ENCODE peak calls at places on chromosome 21, in ten cellular contexts. S is GM12878, Q is HL-60, G is SK-N-SH, H is spleen, C is transverse colon, W is suprapubic skin, D is HepG2, Z is prostate gland, I is breast epithelium. R is an unnamed sample.

GRCh38 chr21:42632771-42633690 is 20.4 kb upstream of the PDE9A start:
- DNase-seq in Q (no peak), H (peak), D (no peak), G (no peak), Z (no peak), C (peak), I (peak), W (peak), S (no peak), R (peak)

GRCh38 chr21:14995695-14996490 is 68.9 kb downstream of the NRIP1 start:
- DNase-seq in W (no peak), Q (no peak), H (no peak), S (no peak), Z (no peak), D (no peak), I (no peak), C (no peak), G (no peak), R (no peak)

GRCh38 chr21:36908260-36908908 is 58.1 kb downstream of the HLCS start:
- DNase-seq in G (no peak), Q (no peak), W (no peak), Z (no peak), I (no peak), C (no peak), S (no peak), D (no peak), H (no peak), R (no peak)

GRCh38 chr21:28444131-28444530 is 548.5 kb downstream of the LTN1 start:
- DNase-seq in G (no peak), S (no peak), I (no peak), H (no peak), C (no peak), Z (no peak), D (no peak), W (no peak), Q (no peak), R (no peak)

GRCh38 chr21:36927718-36928117 is 38.8 kb downstream of the HLCS start:
- DNase-seq in H (peak), C (peak), S (peak), I (peak), Z (peak), Q (peak), G (peak), D (peak), W (peak), R (peak)

GRCh38 chr21:21175798-21176334 is 177.7 kb downstream of the NCAM2 start:
- DNase-seq in Q (no peak), H (no peak), Z (no peak), S (no peak), C (no peak), D (no peak), W (no peak), I (no peak), G (no peak), R (no peak)

GRCh38 chr21:26125433-26126167 is 45.0 kb downstream of the APP start:
- DNase-seq in S (no peak), G (peak), W (no peak), I (no peak), D (no peak), Q (no peak), Z (no peak), C (no peak), H (no peak), R (no peak)

GRCh38 chr21:42731264-42732032 is 78.0 kb downstream of the PDE9A start:
- DNase-seq in I (no peak), Q (no peak), G (no peak), S (no peak), W (peak), C (peak), H (no peak), D (no peak), Z (peak), R (peak)

GRCh38 chr21:25537174-25537573 is 70.1 kb downstream of the MRPL39 start:
- DNase-seq in C (no peak), H (no peak), G (no peak), D (no peak), S (no peak), W (no peak), I (no peak), Z (no peak), Q (no peak), R (no peak)

GRCh38 chr21:36507397-36508018 is 27.6 kb upstream of the CLDN14 start:
- DNase-seq in W (no peak), S (no peak), Z (peak), C (no peak), I (no peak), G (no peak), Q (no peak), D (no peak), H (no peak), R (no peak)

GRCh38 chr21:15592271-15592860 is 137.4 kb upstream of the USP25 start:
- DNase-seq in G (peak), S (no peak), I (no peak), D (peak), W (no peak), H (no peak), C (no peak), Z (peak), Q (peak), R (no peak)

GRCh38 chr21:36125513-36126121 is 9.3 kb upstream of the CBR3 start:
- DNase-seq in H (no peak), I (no peak), Z (peak), D (peak), C (peak), S (no peak), G (peak), W (no peak), Q (peak), R (no peak)

GRCh38 chr21:46515109-46515508 is 56.4 kb downstream of the DIP2A start:
- DNase-seq in I (no peak), Q (peak), C (peak), H (no peak), S (no peak), Z (peak), G (no peak), D (no peak), W (no peak), R (peak)

GRCh38 chr21:46213620-46214286 is 14.8 kb downstream of the LSS start:
- DNase-seq in C (no peak), Z (no peak), W (peak), G (peak), Q (no peak), D (no peak), S (no peak), I (peak), H (peak), R (peak)

GRCh38 chr21:45327458-45328197 is 39.9 kb upstream of the POFUT2 start:
- DNase-seq in C (no peak), H (peak), D (no peak), S (no peak), I (no peak), Q (no peak), W (no peak), G (no peak), Z (no peak), R (peak)

GRCh38 chr21:32214654-32215305 is 64.1 kb downstream of the MIS18A start:
- DNase-seq in S (no peak), C (no peak), W (no peak), I (no peak), Z (no peak), D (no peak), Q (no peak), H (no peak), G (no peak), R (no peak)

GRCh38 chr21:37224861-37225260 is 42.3 kb downstream of the VPS26C start:
- DNase-seq in W (no peak), I (no peak), S (no peak), C (no peak), G (no peak), Z (no peak), Q (no peak), H (no peak), D (no peak), R (no peak)

GRCh38 chr21:45496968-45497845 is 45.0 kb downstream of the SLC19A1 start:
- DNase-seq in Z (no peak), I (no peak), Q (no peak), D (no peak), C (no peak), G (no peak), H (peak), W (peak), S (no peak), R (peak)

GRCh38 chr21:45845063-45845789 is 136.3 kb upstream of the COL6A1 start:
- DNase-seq in Z (no peak), W (peak), S (no peak), G (no peak), Q (no peak), C (no peak), D (no peak), I (no peak), H (no peak), R (peak)

GRCh38 chr21:28639742-28640141 is 352.9 kb downstream of the LTN1 start:
- DNase-seq in Q (no peak), H (no peak), S (no peak), D (no peak), G (no peak), C (no peak), Z (no peak), I (no peak), W (no peak), R (no peak)

GRCh38 chr21:45935628-45936027 is 45.9 kb upstream of the COL6A1 start:
- DNase-seq in Q (peak), G (no peak), Z (no peak), W (no peak), C (no peak), I (no peak), D (no peak), H (peak), S (no peak), R (no peak)

GRCh38 chr21:31282095-31282709 is 61.9 kb downstream of the TIAM1 start:
- DNase-seq in H (no peak), G (no peak), Z (no peak), I (no peak), C (peak), D (no peak), S (no peak), Q (no peak), W (no peak), R (no peak)

GRCh38 chr21:46160563-46161179 is 5.3 kb upstream of the FTCD start:
- DNase-seq in S (no peak), I (peak), W (peak), D (no peak), C (peak), H (no peak), Q (no peak), G (peak), Z (no peak), R (peak)

GRCh38 chr21:46392921-46393320 is 65.8 kb upstream of the DIP2A start:
- DNase-seq in C (peak), Q (no peak), H (no peak), D (no peak), I (no peak), Z (no peak), G (no peak), W (no peak), S (no peak), R (peak)

GRCh38 chr21:31473685-31474345 is 129.8 kb upstream of the TIAM1 start:
- DNase-seq in C (no peak), W (no peak), S (no peak), Z (no peak), G (no peak), Q (no peak), H (no peak), D (no peak), I (no peak), R (peak)

GRCh38 chr21:31198575-31198974 is 145.5 kb downstream of the TIAM1 start:
- DNase-seq in W (no peak), I (no peak), Z (peak), G (peak), S (no peak), H (no peak), C (no peak), Q (no peak), D (peak), R (no peak)

GRCh38 chr21:14630556-14631069 is 84.5 kb upstream of the SAMSN1 start:
- DNase-seq in C (no peak), G (no peak), S (no peak), I (no peak), D (no peak), H (no peak), Q (no peak), W (no peak), Z (no peak), R (no peak)

GRCh38 chr21:19507682-19508260 is 1104.2 kb upstream of the TMPRSS15 start:
- DNase-seq in S (no peak), D (no peak), I (no peak), Q (no peak), W (no peak), H (no peak), C (no peak), G (peak), Z (no peak), R (no peak)

GRCh38 chr21:43006874-43007208 is 32.5 kb downstream of the PKNOX1 start:
- DNase-seq in Z (no peak), G (no peak), W (no peak), I (no peak), S (no peak), C (no peak), H (no peak), Q (no peak), D (no peak), R (no peak)

GRCh38 chr21:37259426-37259825 is 7.7 kb downstream of the VPS26C start:
- DNase-seq in G (no peak), Q (no peak), I (no peak), Z (no peak), D (no peak), W (no peak), S (no peak), C (no peak), H (no peak), R (no peak)

GRCh38 chr21:21156397-21156796 is 158.2 kb downstream of the NCAM2 start:
- DNase-seq in W (no peak), C (no peak), H (no peak), S (no peak), G (no peak), Q (no peak), Z (no peak), I (no peak), D (no peak), R (no peak)

GRCh38 chr21:34992180-34992579 is 56.9 kb downstream of the RUNX1 start:
- DNase-seq in Z (no peak), C (no peak), H (no peak), D (no peak), G (no peak), W (no peak), Q (no peak), I (no peak), S (no peak), R (no peak)
- H3K27ac ChIP-seq in Z (no peak), C (no peak), H (no peak), D (no peak), G (no peak), W (peak), Q (no peak), I (no peak), S (no peak), R (no peak)

GRCh38 chr21:44300262-44300959 is 558 bp downstream of the PFKL start:
- DNase-seq in G (peak), W (peak), C (peak), H (peak), S (no peak), Q (peak), D (peak), Z (peak), I (peak), R (peak)
- TF ChIP-seq POLR2AphosphoS5 in G (no peak), W (no peak), C (peak), H (peak), S (no peak), Q (no peak), D (peak), Z (no peak), I (no peak), R (peak)

DNA sequence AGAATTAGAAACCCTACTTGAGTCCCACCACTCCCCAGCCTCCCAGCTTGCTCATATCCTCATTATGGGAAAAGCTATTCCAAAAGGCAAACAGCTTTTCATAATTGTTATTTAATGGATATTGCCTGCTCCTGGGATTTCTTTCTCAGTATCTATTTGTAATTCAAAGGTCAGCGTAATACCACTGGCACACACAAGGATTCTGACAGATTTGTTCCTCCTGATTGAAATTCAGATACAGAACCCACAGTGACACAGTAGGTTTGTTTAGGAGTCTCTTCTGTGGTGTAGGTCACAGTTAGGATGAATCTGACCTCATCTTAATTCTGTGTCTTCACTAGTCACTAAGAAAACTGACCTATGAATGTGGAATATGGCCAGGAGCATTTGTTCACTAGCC is 121.3 kb downstream of the GRIK1 start:
- DNase-seq in Q (no peak), W (no peak), G (no peak), H (no peak), I (no peak), S (no peak), C (no peak), D (no peak), Z (no peak), R (no peak)
- H3K27ac ChIP-seq in Q (no peak), W (no peak), G (no peak), H (no peak), I (no peak), S (no peak), C (no peak), D (no peak), Z (no peak), R (no peak)

DNA sequence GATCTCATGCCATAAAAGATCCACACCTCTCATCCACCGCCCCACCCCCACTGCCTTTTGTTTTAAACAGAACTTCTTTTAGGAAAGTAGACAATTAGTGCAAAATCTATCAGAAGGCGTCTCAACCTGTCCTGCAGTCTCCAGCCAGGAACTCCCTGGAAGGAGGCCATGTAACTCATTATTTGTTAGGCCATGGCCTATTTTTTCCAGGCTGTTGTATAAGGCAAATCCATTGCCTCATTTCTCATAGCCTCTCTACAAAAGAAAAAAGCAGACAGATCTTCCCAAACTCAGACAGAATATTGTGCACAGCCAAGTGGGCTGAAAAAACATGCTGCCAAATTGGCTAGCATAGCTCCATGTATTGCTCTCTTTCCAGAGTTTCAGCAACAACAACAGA is 770.7 kb upstream of the CXADR start:
- DNase-seq in G (no peak), S (no peak), W (no peak), C (no peak), I (no peak), Q (no peak), D (no peak), Z (peak), H (no peak), R (peak)
- TF ChIP-seq POLR2AphosphoS5 in G (no peak), S (no peak), W (no peak), C (no peak), I (no peak), Q (no peak), D (no peak), Z (peak), H (no peak), R (peak)

GRCh38 chr21:41613421-41613998 is 105.6 kb upstream of the TMPRSS2 start:
- DNase-seq in Q (no peak), H (no peak), D (no peak), W (no peak), C (no peak), G (no peak), Z (no peak), I (no peak), S (no peak), R (no peak)
- H3K27ac ChIP-seq in Q (no peak), H (no peak), D (no peak), W (peak), C (peak), G (peak), Z (peak), I (peak), S (no peak), R (peak)

GRCh38 chr21:39348355-39349210 is at the start of gene HMGN1:
- DNase-seq in Q (peak), I (peak), Z (peak), H (peak), D (peak), C (peak), G (peak), S (peak), W (peak), R (peak)
- TF ChIP-seq POLR2AphosphoS5 in Q (peak), I (peak), Z (no peak), H (peak), D (no peak), C (peak), G (peak), S (peak), W (peak), R (peak)

GRCh38 chr21:27132270-27132669 is 165.4 kb upstream of the ADAMTS5 start:
- DNase-seq in D (no peak), S (no peak), W (no peak), H (no peak), Q (no peak), G (no peak), C (no peak), I (no peak), Z (no peak), R (no peak)

GRCh38 chr21:27129694-27130093 is 162.8 kb upstream of the ADAMTS5 start:
- DNase-seq in D (no peak), C (no peak), Z (no peak), H (no peak), W (no peak), G (no peak), I (no peak), S (no peak), Q (no peak), R (no peak)

GRCh38 chr21:27126140-27126539 is 159.3 kb upstream of the ADAMTS5 start:
- DNase-seq in S (no peak), C (no peak), H (no peak), Z (no peak), D (no peak), Q (no peak), G (no peak), W (no peak), I (no peak), R (no peak)

GRCh38 chr21:27129215-27129614 is 162.3 kb upstream of the ADAMTS5 start:
- DNase-seq in I (no peak), D (no peak), Z (no peak), H (no peak), S (no peak), C (no peak), Q (no peak), W (no peak), G (no peak), R (no peak)

GRCh38 chr21:27130152-27130551 is 163.3 kb upstream of the ADAMTS5 start:
- DNase-seq in G (no peak), I (no peak), S (no peak), Q (no peak), C (no peak), H (no peak), Z (no peak), D (no peak), W (no peak), R (no peak)
- H3K27ac ChIP-seq in G (no peak), I (no peak), S (no peak), Q (no peak), C (no peak), H (no peak), Z (no peak), D (no peak), W (no peak), R (no peak)

GRCh38 chr21:33550772-33551660 is 8.2 kb downstream of the SON start:
- DNase-seq in H (peak), C (no peak), Q (no peak), D (no peak), S (no peak), G (no peak), Z (no peak), W (no peak), I (no peak), R (no peak)

GRCh38 chr21:33552999-33553598 is 10.3 kb downstream of the SON start:
- DNase-seq in Z (no peak), W (no peak), C (no peak), G (no peak), D (no peak), Q (no peak), S (no peak), H (no peak), I (no peak), R (no peak)

GRCh38 chr21:33551664-33552063 is 8.8 kb downstream of the SON start:
- DNase-seq in I (no peak), H (no peak), D (no peak), G (no peak), S (no peak), W (no peak), Z (no peak), Q (no peak), C (no peak), R (no peak)

GRCh38 chr21:33554236-33554981 is 11.6 kb downstream of the SON start:
- DNase-seq in Q (no peak), S (no peak), Z (no peak), D (no peak), G (no peak), W (no peak), C (no peak), H (no peak), I (no peak), R (no peak)

DNA sequence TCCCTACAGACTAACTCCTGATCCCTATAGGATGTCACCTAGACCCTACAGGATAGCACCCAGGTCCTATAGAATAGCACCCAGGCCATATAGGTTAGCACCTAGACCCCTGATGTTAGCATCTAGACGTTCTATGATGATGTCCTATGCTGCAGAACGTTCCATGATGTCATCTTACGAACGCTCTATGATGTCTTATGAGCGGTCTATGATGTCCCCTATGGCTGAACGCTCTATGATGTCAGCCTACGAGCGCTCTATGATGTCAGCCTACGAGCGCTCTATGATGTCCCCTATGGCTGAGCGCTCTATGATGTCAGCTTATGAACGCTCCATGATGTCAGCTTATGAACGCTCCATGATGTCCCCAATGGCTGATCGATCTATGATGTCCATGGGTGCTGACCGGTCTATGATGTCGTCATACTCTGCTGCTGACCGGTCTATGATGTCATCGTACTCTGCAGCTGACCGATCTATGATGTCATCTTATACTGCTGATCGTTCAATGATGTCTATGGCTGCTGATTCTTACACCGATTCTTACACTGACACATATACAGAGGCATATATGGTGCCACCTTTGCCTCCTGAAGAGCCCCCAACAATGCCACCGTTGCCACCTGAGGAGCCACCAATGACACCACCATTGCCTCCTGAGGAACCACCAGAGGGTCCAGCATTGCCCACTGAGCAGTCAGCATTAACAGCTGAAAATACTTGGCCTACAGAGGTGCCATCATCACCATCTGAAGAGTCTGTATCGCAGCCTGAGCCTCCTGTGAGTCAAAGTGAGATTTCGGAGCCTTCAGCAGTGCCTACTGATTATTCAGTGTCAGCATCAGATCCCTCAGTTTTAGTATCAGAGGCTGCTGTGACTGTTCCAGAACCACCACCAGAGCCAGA is 9.5 kb downstream of the SON start:
- DNase-seq in W (no peak), I (no peak), C (no peak), Z (no peak), H (no peak), D (no peak), S (no peak), G (peak), Q (no peak), R (no peak)
- TF ChIP-seq POLR2AphosphoS5 in W (no peak), I (no peak), C (peak), Z (no peak), H (peak), D (no peak), S (peak), G (no peak), Q (peak), R (peak)